ENCODE peak calls at places on chromosomes 5 and 9, in five cellular contexts. A is thoracic aorta; O is CD8-positive, alpha-beta memory T cell; D is SJCRH30; N is kidney. I is an unnamed sample. For H3K36me3, the result is how much of the 10 kb centered on the place peaks cover.

GRCh38 chr9:110455860-110456259 is 118.2 kb upstream of the TXNDC8 start:
- DNase-seq in A (no peak), O (no peak), D (no peak), N (no peak), I (no peak)

GRCh38 chr5:124669956-124670671 is 76.3 kb downstream of the ZNF608 start:
- DNase-seq in A (no peak), O (no peak), D (no peak), N (no peak), I (no peak)

GRCh38 chr5:78569441-78569840 is 79.1 kb downstream of the LHFPL2 start:
- DNase-seq in A (no peak), O (no peak), D (peak), N (peak), I (no peak)

GRCh38 chr9:71072587-71072986 is 48.8 kb downstream of the TRPM3 start:
- DNase-seq in A (no peak), O (no peak), D (no peak), N (no peak), I (no peak)

GRCh38 chr9:690517-691111 is 150.9 kb upstream of the DMRT1 start:
- DNase-seq in A (no peak), O (no peak), D (no peak), N (no peak), I (no peak)

GRCh38 chr5:96601811-96602244 is 60.3 kb upstream of the CAST start:
- DNase-seq in A (peak), O (peak), D (peak), N (no peak), I (peak)

GRCh38 chr9:3916420-3916819 is 383.4 kb downstream of the GLIS3 start:
- DNase-seq in A (no peak), O (no peak), D (no peak), N (no peak), I (no peak)

GRCh38 chr5:91850031-91850430 is 466.9 kb upstream of the ARRDC3 start:
- DNase-seq in A (no peak), O (no peak), D (no peak), N (no peak), I (no peak)

GRCh38 chr5:87390576-87391199 is 22.0 kb downstream of the CCNH start:
- DNase-seq in A (no peak), O (no peak), D (no peak), N (no peak), I (no peak)

GRCh38 chr9:133892193-133892920 is 99.8 kb downstream of the VAV2 start:
- DNase-seq in A (no peak), O (no peak), D (peak), N (no peak), I (no peak)

GRCh38 chr5:69295088-69295754 is 37.4 kb downstream of the CCDC125 start:
- DNase-seq in A (no peak), O (no peak), D (no peak), N (no peak), I (no peak)

GRCh38 chr5:160506006-160507004 is 84.7 kb downstream of the PTTG1 start:
- DNase-seq in A (no peak), O (peak), D (no peak), N (no peak), I (no peak)

GRCh38 chr5:39177629-39177959 is 41.8 kb downstream of the FYB1 start:
- DNase-seq in A (no peak), O (peak), D (no peak), N (no peak), I (no peak)

GRCh38 chr9:35666045-35666444 is 1.1 kb upstream of the ARHGEF39 start:
- DNase-seq in A (no peak), O (no peak), D (no peak), N (no peak), I (no peak)

GRCh38 chr9:133382507-133383141 is 6.5 kb downstream of the STKLD1 start:
- DNase-seq in A (no peak), O (no peak), D (no peak), N (no peak), I (no peak)

GRCh38 chr5:169721771-169722170 is 84.7 kb downstream of the DOCK2 start:
- DNase-seq in A (no peak), O (no peak), D (no peak), N (no peak), I (no peak)

GRCh38 chr5:169716287-169716686 is 79.2 kb downstream of the DOCK2 start:
- DNase-seq in A (no peak), O (no peak), D (no peak), N (no peak), I (no peak)

GRCh38 chr5:169723103-169723831 is 86.2 kb downstream of the DOCK2 start:
- DNase-seq in A (no peak), O (no peak), D (no peak), N (no peak), I (no peak)

GRCh38 chr5:169717298-169717697 is 80.2 kb downstream of the DOCK2 start:
- DNase-seq in A (no peak), O (no peak), D (no peak), N (no peak), I (peak)

DNA sequence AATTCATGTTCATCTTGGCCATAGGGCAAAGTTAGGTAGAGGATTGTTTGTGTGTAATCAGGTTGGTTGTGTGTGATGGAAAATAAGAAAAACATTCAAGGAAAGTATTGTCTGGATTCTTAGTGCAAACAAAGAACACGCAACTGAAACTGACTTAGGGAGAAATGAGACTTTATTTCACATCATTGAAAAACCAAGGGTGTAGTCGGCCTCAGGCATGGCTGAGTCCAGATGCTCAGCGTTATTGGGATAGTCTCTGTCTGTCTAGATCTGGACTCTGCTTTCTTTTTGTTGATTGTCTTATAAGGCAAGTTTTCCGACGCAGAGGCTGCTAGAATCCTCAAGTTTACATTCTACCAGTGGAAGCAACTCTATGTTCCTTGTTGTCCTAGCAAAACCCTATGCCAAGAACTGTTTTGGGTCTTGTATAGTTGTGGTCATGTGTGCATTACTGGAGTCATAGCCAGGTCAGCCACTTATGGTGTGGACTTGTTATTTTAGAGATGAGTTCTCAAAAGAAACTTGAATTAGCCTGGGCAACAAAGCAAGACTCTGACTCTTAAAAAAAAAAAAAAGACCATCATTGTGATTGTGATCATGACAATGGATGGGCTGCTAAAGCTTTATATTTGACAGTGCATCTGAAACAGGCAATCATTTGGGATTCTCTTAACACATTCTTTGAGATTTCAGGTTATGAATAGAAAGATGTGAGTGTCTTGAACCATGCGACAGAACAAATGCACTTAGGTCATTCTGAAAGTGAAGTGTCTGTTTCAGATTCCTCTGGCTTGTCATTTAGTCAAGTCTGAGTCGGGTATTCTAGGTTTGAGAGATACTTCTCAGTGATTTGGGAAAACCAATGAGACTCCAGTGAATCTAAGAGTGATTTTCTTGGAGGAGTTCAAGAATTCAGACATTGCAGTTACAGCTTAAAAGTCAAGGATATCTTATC is 82.6 kb downstream of the DOCK2 start:
- DNase-seq in A (no peak), O (no peak), D (no peak), N (no peak), I (no peak)
- H3K36me3 ChIP-seq in A (under half), O (half or more), D (under half), N (under half), I (under half)

GRCh38 chr9:94867281-94867841 is 140.9 kb downstream of the AOPEP start:
- DNase-seq in A (peak), O (no peak), D (peak), N (peak), I (no peak)
- H3K4me3 ChIP-seq in A (peak), O (no peak), D (peak), N (no peak), I (peak)

GRCh38 chr9:94175669-94176068 is 83.4 kb upstream of the ZNF169 start:
- DNase-seq in A (no peak), O (no peak), D (no peak), N (no peak), I (no peak)
- H3K36me3 ChIP-seq in A (under half), O (under half), D (half or more), N (under half), I (under half)

GRCh38 chr9:130024597-130024994 is 18.4 kb downstream of the FNBP1 start:
- DNase-seq in A (no peak), O (no peak), D (no peak), N (no peak), I (no peak)
- H3K4me3 ChIP-seq in A (no peak), O (no peak), D (no peak), N (no peak), I (no peak)

GRCh38 chr9:108322326-108323098 is 533.3 kb downstream of the ACTL7B start:
- DNase-seq in A (no peak), O (no peak), D (no peak), N (no peak), I (no peak)
- H3K36me3 ChIP-seq in A (under half), O (under half), D (under half), N (under half), I (under half)

DNA sequence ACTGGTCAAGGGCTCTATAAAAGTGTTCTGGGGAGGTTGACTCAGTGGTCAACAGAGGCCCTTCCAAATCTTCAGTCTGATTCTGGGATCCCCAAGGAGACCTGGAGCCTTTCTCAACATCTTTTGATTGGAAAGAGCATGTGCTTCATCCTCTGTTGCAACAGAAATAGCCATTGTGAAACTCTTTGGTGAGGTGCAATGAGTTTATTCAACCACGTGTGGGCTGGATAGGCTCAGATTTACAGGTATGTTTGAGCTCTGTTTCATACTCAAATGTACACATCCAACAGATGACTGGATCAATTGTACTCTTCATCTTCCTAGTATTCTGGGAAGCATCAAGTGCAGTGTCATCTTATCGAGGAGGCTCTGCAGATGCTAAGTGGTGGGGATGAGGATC is 60.5 kb downstream of the CTSL start:
- DNase-seq in A (no peak), O (no peak), D (no peak), N (no peak), I (no peak)
- H3K4me3 ChIP-seq in A (no peak), O (no peak), D (no peak), N (no peak), I (no peak)

GRCh38 chr5:16894236-16895057 is 41.6 kb downstream of the MYO10 start:
- DNase-seq in A (no peak), O (no peak), D (peak), N (peak), I (peak)
- H3K36me3 ChIP-seq in A (under half), O (under half), D (under half), N (under half), I (under half)

I was measured in keratinocyte.